ENCODE peak calls at places on chromosomes 1 and 21, in seven cellular contexts. K, Y, S, D, I, Z and E are unnamed samples.

GRCh38 chr1:174158767-174159252 is 510 bp upstream of the RABGAP1L start:
- DNase-seq in S (no peak), D (peak), Z (no peak), I (no peak), Y (no peak), K (no peak), E (no peak)

GRCh38 chr1:227961651-227962050 is 13.9 kb upstream of the WNT9A start:
- DNase-seq in Z (no peak), Y (no peak), D (no peak), I (no peak), S (no peak), K (peak), E (no peak)

GRCh38 chr1:86259390-86259789 is 102.8 kb upstream of the COL24A1 start:
- DNase-seq in Y (no peak), Z (no peak), D (peak), S (no peak), K (no peak), I (no peak), E (no peak)

GRCh38 chr1:146051452-146051852 is 29.9 kb upstream of the HJV start:
- DNase-seq in Z (no peak), K (no peak), Y (no peak), S (no peak), I (no peak), D (no peak), E (no peak)

GRCh38 chr21:30733026-30733425 is 14.0 kb downstream of the KRTAP21-2 start:
- DNase-seq in K (no peak), Y (no peak), D (no peak), S (no peak), I (no peak), Z (no peak), E (no peak)

GRCh38 chr1:97377432-97378034 is 543.3 kb downstream of the DPYD start:
- DNase-seq in Y (no peak), I (no peak), K (no peak), S (no peak), Z (no peak), D (peak), E (no peak)

GRCh38 chr1:232250410-232250809 is 379.5 kb downstream of the SIPA1L2 start:
- DNase-seq in Y (no peak), S (no peak), I (no peak), Z (no peak), D (no peak), K (no peak), E (no peak)

GRCh38 chr1:158799689-158800088 is 18.7 kb upstream of the OR6N2 start:
- DNase-seq in I (no peak), S (no peak), Z (no peak), D (no peak), K (no peak), Y (no peak), E (no peak)

GRCh38 chr1:151024540-151025146 is 11.7 kb upstream of the BNIPL start:
- DNase-seq in K (peak), I (peak), Y (peak), S (peak), D (peak), Z (peak), E (no peak)

GRCh38 chr1:231626951-231627614 is 493 bp downstream of the DISC1 start:
- DNase-seq in S (peak), K (peak), Y (peak), Z (peak), D (peak), I (peak), E (no peak)

GRCh38 chr1:55129194-55129728 is 85.9 kb downstream of the USP24 start:
- DNase-seq in Z (no peak), I (no peak), S (no peak), Y (no peak), D (no peak), K (no peak), E (no peak)

GRCh38 chr1:11761988-11762406 is at the start of gene C1orf167:
- DNase-seq in S (peak), Y (no peak), I (no peak), D (no peak), Z (peak), K (no peak), E (no peak)

GRCh38 chr21:45932922-45933502 is 48.6 kb upstream of the COL6A1 start:
- DNase-seq in I (no peak), S (no peak), Z (no peak), Y (peak), D (no peak), K (no peak), E (no peak)

GRCh38 chr1:150473659-150474058 is 13.6 kb upstream of the TARS2 start:
- DNase-seq in I (no peak), K (no peak), Z (no peak), Y (no peak), S (no peak), D (no peak), E (no peak)

GRCh38 chr1:6445062-6445763 is 20.6 kb downstream of the ESPN start:
- DNase-seq in Z (peak), S (no peak), D (no peak), I (no peak), Y (no peak), K (no peak), E (no peak)

GRCh38 chr21:45499970-45500575 is 42.2 kb downstream of the SLC19A1 start:
- DNase-seq in Y (no peak), I (no peak), K (peak), S (no peak), D (no peak), Z (no peak), E (no peak)

GRCh38 chr1:2415801-2416208 is 3.4 kb upstream of the PEX10 start:
- DNase-seq in K (no peak), I (no peak), D (peak), Z (no peak), Y (peak), S (no peak), E (no peak)

GRCh38 chr1:38217316-38217715 is 170.7 kb upstream of the POU3F1 start:
- DNase-seq in S (peak), I (no peak), D (no peak), Z (no peak), K (no peak), Y (no peak), E (no peak)

GRCh38 chr1:5965586-5966131 is 26.6 kb downstream of the NPHP4 start:
- DNase-seq in D (no peak), Y (peak), I (no peak), K (peak), S (no peak), Z (no peak), E (no peak)

GRCh38 chr1:14350197-14350596 is 248.3 kb upstream of the KAZN start:
- DNase-seq in Z (no peak), D (no peak), K (no peak), S (no peak), I (no peak), Y (no peak), E (no peak)

GRCh38 chr1:197933016-197933415 is 15.8 kb downstream of the LHX9 start:
- DNase-seq in S (no peak), D (no peak), I (no peak), Z (no peak), K (no peak), Y (no peak), E (no peak)

GRCh38 chr1:152501704-152502103 is 8.9 kb upstream of the LCE5A start:
- DNase-seq in I (no peak), D (peak), S (no peak), Z (no peak), K (no peak), Y (no peak), E (no peak)

GRCh38 chr21:33025471-33026298 is at the start of gene OLIG2:
- DNase-seq in I (peak), Z (peak), S (peak), Y (no peak), D (no peak), K (no peak), E (no peak)

GRCh38 chr1:205497351-205497750 is 7.1 kb upstream of the CDK18 start:
- DNase-seq in K (no peak), Z (no peak), D (no peak), I (no peak), S (no peak), Y (no peak), E (no peak)

GRCh38 chr1:109472779-109473178 is 6.4 kb downstream of the SYPL2 start:
- DNase-seq in Z (no peak), K (no peak), S (no peak), Y (no peak), D (no peak), I (no peak), E (peak)

GRCh38 chr1:151372411-151372934 is at the start of gene SELENBP1:
- DNase-seq in Y (peak), Z (peak), D (peak), K (no peak), I (no peak), S (peak), E (no peak)

GRCh38 chr1:61460230-61460629 is 264.7 kb downstream of the TM2D1 start:
- DNase-seq in Z (no peak), I (no peak), Y (no peak), D (no peak), K (no peak), S (no peak), E (no peak)

GRCh38 chr1:193542668-193543067 is 356.3 kb upstream of the B3GALT2 start:
- DNase-seq in S (no peak), D (no peak), Y (no peak), K (no peak), I (no peak), Z (no peak), E (no peak)

GRCh38 chr1:2611621-2612437 is 21.0 kb downstream of the MMEL1 start:
- DNase-seq in Y (peak), S (no peak), Z (no peak), I (no peak), K (no peak), D (no peak), E (no peak)

GRCh38 chr1:238279694-238280380 is 389.1 kb upstream of the ZP4 start:
- DNase-seq in I (no peak), D (no peak), K (no peak), S (no peak), Y (no peak), Z (no peak), E (no peak)

GRCh38 chr1:17849216-17849615 is 94.1 kb downstream of the ACTL8 start:
- DNase-seq in Y (no peak), K (no peak), I (no peak), Z (no peak), S (no peak), D (no peak), E (no peak)
- TF ChIP-seq CTCF in Y (no peak), K (no peak), I (no peak), Z (peak), S (no peak), D (no peak), E (no peak)

DNA sequence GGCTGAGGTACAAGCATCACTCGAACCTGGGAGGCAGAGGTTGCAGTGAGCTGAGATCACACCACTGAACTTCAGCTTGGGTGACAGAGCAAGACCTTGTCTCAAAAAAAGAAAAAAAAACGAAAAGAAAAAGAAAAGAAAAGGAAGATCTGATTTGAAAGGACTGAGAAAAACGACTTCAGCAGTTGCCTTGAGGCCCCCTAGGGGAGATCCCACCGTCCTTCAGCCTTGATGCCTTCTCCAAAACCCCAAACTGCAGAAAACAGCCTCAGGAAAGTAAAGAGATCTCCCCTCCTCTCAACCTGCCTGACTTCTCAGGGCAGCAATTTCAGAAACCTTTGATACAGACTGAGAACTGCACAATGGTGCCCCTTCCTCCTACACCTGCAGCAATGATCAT is 50.9 kb upstream of the BCAR3 start:
- DNase-seq in D (no peak), Y (no peak), K (no peak), S (no peak), I (no peak), Z (no peak), E (no peak)
- TF ChIP-seq CTCF in D (no peak), Y (no peak), K (no peak), S (peak), I (peak), Z (peak), E (no peak)

GRCh38 chr1:212555426-212555825 is 53.1 kb upstream of the ATF3 start:
- DNase-seq in D (no peak), Y (no peak), K (no peak), I (no peak), Z (no peak), S (no peak), E (no peak)

GRCh38 chr1:212559929-212560328 is 48.6 kb upstream of the ATF3 start:
- DNase-seq in S (no peak), Y (no peak), D (no peak), I (no peak), K (no peak), Z (no peak), E (no peak)

GRCh38 chr1:212558665-212559480 is 49.7 kb upstream of the ATF3 start:
- DNase-seq in Z (peak), S (peak), K (peak), D (peak), Y (peak), I (peak), E (peak)

GRCh38 chr1:212556822-212557549 is 51.6 kb upstream of the ATF3 start:
- DNase-seq in I (no peak), S (no peak), K (no peak), Y (no peak), Z (no peak), D (no peak), E (no peak)

DNA sequence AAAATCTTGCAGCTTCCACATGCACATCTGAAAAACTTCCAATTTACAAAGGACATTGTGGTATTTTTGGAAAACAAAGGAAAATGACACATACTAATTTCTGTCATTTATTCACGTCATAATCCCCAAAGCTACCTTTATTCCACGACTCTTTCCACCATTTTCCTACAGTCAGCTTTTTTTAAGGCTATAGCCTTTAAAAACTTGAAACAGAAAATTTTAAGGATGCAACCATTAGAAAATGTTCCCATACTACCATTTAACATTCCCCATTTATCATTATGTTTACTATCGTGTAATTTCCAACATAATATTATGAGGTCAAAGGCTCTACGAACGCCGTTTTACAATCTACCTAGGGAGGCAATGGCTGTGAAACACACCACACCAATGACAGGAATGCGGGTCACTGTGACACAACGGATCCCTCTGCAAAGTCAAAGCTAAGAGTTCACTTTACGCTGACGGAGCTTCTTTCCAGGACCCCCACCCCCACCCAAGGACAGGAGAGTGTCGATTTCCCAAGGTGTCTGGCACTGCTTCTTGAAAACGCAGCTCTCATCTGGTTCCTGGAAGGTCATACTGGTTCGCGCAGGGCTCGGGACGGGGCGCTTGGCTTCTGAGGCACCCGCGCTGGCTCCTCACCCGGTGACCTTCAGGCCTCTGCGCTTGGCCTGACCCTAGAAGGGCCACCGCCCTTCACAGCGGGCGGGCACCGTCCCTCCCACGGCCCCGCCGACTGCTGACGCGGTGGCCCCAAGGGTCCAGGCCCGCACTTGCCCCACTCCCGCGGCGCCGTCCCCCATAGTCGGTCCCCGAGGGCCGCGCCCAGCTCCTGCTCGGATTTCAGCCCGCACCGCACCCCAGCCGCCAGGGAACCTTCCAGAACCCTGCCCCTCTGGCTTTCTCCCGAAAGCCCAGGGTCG is 50.6 kb upstream of the ATF3 start:
- DNase-seq in I (no peak), S (peak), Y (peak), K (peak), D (peak), Z (peak), E (no peak)
- TF ChIP-seq CTCF in I (no peak), S (no peak), Y (no peak), K (no peak), D (no peak), Z (no peak), E (no peak)

DNA sequence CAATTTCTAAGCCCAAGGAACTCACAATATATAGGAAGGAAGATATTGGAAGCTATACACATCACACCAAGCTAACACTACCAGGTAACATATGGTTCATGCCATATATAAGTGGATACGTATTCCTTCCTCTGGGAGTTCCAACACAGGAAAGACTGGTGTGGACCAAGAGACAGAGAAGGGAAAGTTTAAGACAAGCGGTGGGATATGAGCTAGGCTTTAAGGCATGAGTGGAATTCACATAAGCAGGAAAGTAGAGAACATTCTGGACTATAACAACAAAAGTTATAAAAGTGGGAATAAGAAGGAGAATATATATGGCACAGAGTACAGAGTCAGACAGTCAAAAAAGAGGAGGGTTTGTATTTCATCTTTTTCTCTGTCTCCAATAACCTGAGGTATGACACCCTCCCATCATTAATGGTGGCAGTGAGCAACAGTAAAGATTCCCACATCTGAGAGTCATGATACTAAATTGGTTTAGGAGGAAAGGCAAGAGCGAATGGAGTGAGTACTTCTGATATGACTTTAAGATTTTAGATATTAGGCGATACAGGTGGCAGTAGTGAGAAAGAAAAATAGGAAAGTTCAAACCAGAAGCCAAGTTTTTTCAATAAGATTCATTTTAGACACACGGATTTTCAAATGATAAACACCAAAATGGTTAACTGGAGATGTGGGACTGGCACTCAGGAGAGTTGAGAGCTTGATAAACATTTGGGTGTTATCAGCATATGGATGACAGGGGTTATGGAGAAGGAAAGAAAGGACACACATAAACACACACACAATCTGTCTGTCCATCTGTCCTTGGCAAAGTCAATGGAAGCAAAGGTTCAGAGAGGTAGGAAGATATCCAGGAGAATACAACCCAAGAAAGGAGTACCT is 87.4 kb upstream of the TTC39A start:
- DNase-seq in K (no peak), D (no peak), S (no peak), Z (no peak), Y (no peak), I (no peak), E (no peak)
- TF ChIP-seq CTCF in K (no peak), D (no peak), S (no peak), Z (no peak), Y (no peak), I (no peak), E (no peak)

DNA sequence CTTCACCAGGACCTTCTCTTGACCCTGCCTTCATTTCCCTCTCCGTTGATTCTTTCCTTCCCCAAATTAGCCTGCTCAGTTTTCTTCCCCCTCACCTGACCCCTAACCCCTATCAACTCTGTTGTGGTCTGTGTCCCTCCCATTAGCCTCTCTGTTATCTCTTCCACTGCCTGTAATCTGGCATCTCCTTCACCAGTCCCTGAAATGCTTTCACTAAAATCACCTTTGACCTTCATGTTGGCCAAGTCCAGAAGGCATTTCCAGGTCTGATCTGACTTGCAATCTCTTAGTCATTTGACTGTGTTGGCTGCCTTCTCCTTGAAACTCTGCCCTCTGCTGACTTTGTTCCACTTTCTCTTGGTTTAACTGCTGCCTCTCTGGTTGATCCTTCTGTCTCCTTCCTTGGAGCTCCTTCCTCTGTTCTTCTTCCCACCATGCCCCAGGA is 28.2 kb downstream of the ATP8B2 start:
- DNase-seq in S (no peak), K (peak), Y (no peak), Z (no peak), D (peak), I (no peak), E (no peak)
- TF ChIP-seq CTCF in S (no peak), K (no peak), Y (peak), Z (peak), D (peak), I (peak), E (no peak)

GRCh38 chr1:239803666-239804228 is 287.9 kb upstream of the FMN2 start:
- DNase-seq in Z (no peak), K (no peak), S (no peak), D (no peak), Y (no peak), I (no peak), E (no peak)
- TF ChIP-seq CTCF in Z (peak), K (no peak), S (no peak), D (no peak), Y (no peak), I (no peak), E (no peak)